ENCODE peak calls at places on chromosomes 16 and 17, in ten cellular contexts. U is kidney tubule cell; J is pancreas; I is activated CD4-positive, alpha-beta memory T cell treated with anti-CD3 and anti-CD28 coated beads for 36 hours; G is neuronal stem cell; O is HCEC 1CT; F is ELR; C is stimulated activated CD4-positive, alpha-beta T cell treated with anti-CD3 and anti-CD28 coated beads, Interleukin-4, amount 100 ng/mL, for 24 hours; Y is COLO829; W is AG09309. Q is an unnamed sample.

GRCh38 chr16:23896832-23897821 is 61.3 kb downstream of the PRKCB start:
- DNase-seq in U (no peak), J (no peak), I (no peak), G (no peak), O (no peak), F (no peak), C (no peak), Y (no peak), W (no peak), Q (no peak)

GRCh38 chr17:16407911-16408588 is 7.3 kb upstream of the TRPV2 start:
- DNase-seq in U (peak; percentile 44), J (no peak), I (peak; percentile 39), G (no peak), O (no peak), F (peak; percentile 43), C (no peak), Y (no peak), W (no peak), Q (no peak)

GRCh38 chr16:72475688-72476087 is 303.7 kb upstream of the PMFBP1 start:
- DNase-seq in U (peak; percentile 39), J (no peak), I (no peak), G (no peak), O (no peak), F (no peak), C (no peak), Y (no peak), W (no peak), Q (no peak)

GRCh38 chr17:41500131-41500911 is 5.1 kb downstream of the KRT13 start:
- DNase-seq in U (peak; percentile 95), J (no peak), I (peak; percentile 26), G (no peak), O (peak; percentile 72), F (peak; percentile 89), C (no peak), Y (peak; percentile 32), W (no peak), Q (no peak)

GRCh38 chr17:40293363-40293762 is 5.7 kb downstream of the CDC6 start:
- DNase-seq in U (no peak), J (no peak), I (no peak), G (no peak), O (no peak), F (no peak), C (no peak), Y (no peak), W (no peak), Q (no peak)

GRCh38 chr17:14616508-14616907 is 315.6 kb downstream of the HS3ST3B1 start:
- DNase-seq in U (no peak), J (no peak), I (no peak), G (no peak), O (no peak), F (peak; percentile 9), C (no peak), Y (no peak), W (peak; percentile 57), Q (no peak)

GRCh38 chr17:78924481-78925151 is 571 bp downstream of the TIMP2 start:
- DNase-seq in U (peak; percentile 20), J (no peak), I (no peak), G (no peak), O (peak; percentile 38), F (peak; percentile 65), C (no peak), Y (no peak), W (no peak), Q (no peak)

GRCh38 chr16:4471869-4472268 is 2.6 kb downstream of the NMRAL1 start:
- DNase-seq in U (peak; percentile 26), J (no peak), I (no peak), G (no peak), O (no peak), F (no peak), C (no peak), Y (no peak), W (no peak), Q (no peak)

GRCh38 chr17:2043785-2044184 is 2.0 kb downstream of the OVCA2 start:
- DNase-seq in U (peak; percentile 80), J (no peak), I (no peak), G (no peak), O (peak; percentile 80), F (peak; percentile 88), C (no peak), Y (no peak), W (no peak), Q (no peak)

GRCh38 chr16:67278773-67279295 is 498 bp upstream of the PLEKHG4 start:
- DNase-seq in U (peak; percentile 16), J (no peak), I (peak; percentile 73), G (no peak), O (no peak), F (peak; percentile 54), C (peak; percentile 58), Y (peak; percentile 18), W (no peak), Q (no peak)

GRCh38 chr16:87679593-87680271 is 77.4 kb downstream of the JPH3 start:
- DNase-seq in U (no peak), J (no peak), I (no peak), G (no peak), O (no peak), F (no peak), C (no peak), Y (no peak), W (no peak), Q (no peak)

GRCh38 chr16:66224636-66225035 is 141.9 kb upstream of the CDH5 start:
- DNase-seq in U (no peak), J (no peak), I (no peak), G (peak; percentile 32), O (no peak), F (no peak), C (no peak), Y (no peak), W (no peak), Q (no peak)

GRCh38 chr16:89618114-89618999 is 4.9 kb downstream of the DPEP1 start:
- DNase-seq in U (peak; percentile 35), J (no peak), I (no peak), G (no peak), O (peak; percentile 15), F (peak; percentile 30), C (no peak), Y (no peak), W (no peak), Q (no peak)

GRCh38 chr16:1678500-1679098 is 520 bp downstream of the JPT2 start:
- DNase-seq in U (peak; percentile 71), J (peak; percentile 40), I (peak; percentile 48), G (peak; percentile 24), O (peak; percentile 35), F (peak; percentile 52), C (peak; percentile 46), Y (peak; percentile 29), W (no peak), Q (no peak)

GRCh38 chr16:88785106-88785924 is at the start of gene PIEZO1:
- DNase-seq in U (peak; percentile 71), J (peak; percentile 58), I (peak; percentile 80), G (no peak), O (peak; percentile 44), F (peak; percentile 78), C (peak; percentile 79), Y (no peak), W (no peak), Q (no peak)

GRCh38 chr17:1907818-1908698 is 78.3 kb downstream of the RPA1 start:
- DNase-seq in U (peak; percentile 12), J (no peak), I (peak; percentile 22), G (peak; percentile 67), O (peak; percentile 13), F (peak; percentile 50), C (no peak), Y (no peak), W (no peak), Q (no peak)

GRCh38 chr17:9370464-9370863 is 205.2 kb downstream of the STX8 start:
- DNase-seq in U (peak; percentile 58), J (no peak), I (no peak), G (no peak), O (peak; percentile 53), F (peak; percentile 43), C (no peak), Y (no peak), W (no peak), Q (no peak)

GRCh38 chr16:974001-974601 is 3.3 kb upstream of the LMF1 start:
- DNase-seq in U (peak; percentile 50), J (no peak), I (no peak), G (no peak), O (no peak), F (no peak), C (no peak), Y (no peak), W (no peak), Q (no peak)

GRCh38 chr17:1949754-1950153 is 75.4 kb downstream of the RTN4RL1 start:
- DNase-seq in U (no peak), J (no peak), I (no peak), G (no peak), O (no peak), F (no peak), C (no peak), Y (no peak), W (no peak), Q (no peak)

GRCh38 chr17:82328141-82328993 is 5.2 kb downstream of the SECTM1 start:
- DNase-seq in U (no peak), J (no peak), I (no peak), G (no peak), O (no peak), F (no peak), C (no peak), Y (no peak), W (no peak), Q (no peak)

GRCh38 chr17:43832976-43833829 is at the start of gene MPP3:
- DNase-seq in U (peak; percentile 76), J (peak; percentile 62), I (peak; percentile 41), G (peak; percentile 63), O (peak; percentile 68), F (peak; percentile 86), C (peak; percentile 26), Y (peak; percentile 65), W (no peak), Q (no peak)

GRCh38 chr17:81417049-81417878 is 22.0 kb downstream of the BAHCC1 start:
- DNase-seq in U (no peak), J (no peak), I (no peak), G (no peak), O (no peak), F (peak; percentile 58), C (no peak), Y (no peak), W (peak; percentile 87), Q (no peak)

GRCh38 chr17:41835214-41835799 is 725 bp downstream of the NT5C3B start:
- DNase-seq in U (no peak), J (no peak), I (no peak), G (no peak), O (peak; percentile 11), F (peak; percentile 37), C (no peak), Y (no peak), W (no peak), Q (no peak)

GRCh38 chr16:72537684-72538083 is 365.7 kb upstream of the PMFBP1 start:
- DNase-seq in U (peak; percentile 27), J (no peak), I (no peak), G (no peak), O (peak; percentile 81), F (peak; percentile 83), C (no peak), Y (peak; percentile 2), W (no peak), Q (no peak)

GRCh38 chr16:56353054-56353921 is 72.1 kb downstream of the AMFR start:
- DNase-seq in U (no peak), J (no peak), I (peak; percentile 3), G (no peak), O (no peak), F (no peak), C (no peak), Y (no peak), W (no peak), Q (no peak)

GRCh38 chr17:80191192-80191591 is 21.4 kb downstream of the CARD14 start:
- DNase-seq in U (no peak), J (no peak), I (no peak), G (no peak), O (no peak), F (no peak), C (no peak), Y (no peak), W (no peak), Q (no peak)

GRCh38 chr16:66705790-66706505 is 9.4 kb upstream of the CMTM4 start:
- DNase-seq in U (peak; percentile 84), J (peak; percentile 26), I (no peak), G (no peak), O (no peak), F (no peak), C (no peak), Y (no peak), W (no peak), Q (no peak)

GRCh38 chr17:76441681-76442340 is 11.1 kb downstream of the UBE2O start:
- DNase-seq in U (no peak), J (no peak), I (no peak), G (no peak), O (no peak), F (no peak), C (no peak), Y (no peak), W (no peak), Q (no peak)